ENCODE peak calls at places on chromosomes 16 and 17, in five cellular contexts. D, B, T, P and I are unnamed samples.

GRCh38 chr16:61858996-61859395 is 177.2 kb downstream of the CDH8 start:
- DNase-seq in D (no peak), P (no peak), T (no peak), B (peak; percentile 53), I (no peak)

GRCh38 chr17:78113804-78114785 is 14.5 kb downstream of the TMC6 start:
- DNase-seq in B (no peak), P (no peak), T (no peak), D (no peak), I (no peak)

GRCh38 chr16:56226840-56227525 is 35.7 kb downstream of the GNAO1 start:
- DNase-seq in P (no peak), B (no peak), T (no peak), D (no peak), I (no peak)

GRCh38 chr17:7045492-7046126 is 1.7 kb upstream of the SLC16A11 start:
- DNase-seq in D (no peak), B (peak; percentile 71), P (no peak), T (no peak), I (peak; percentile 76)

GRCh38 chr17:7383742-7384488 is 3.0 kb downstream of the TNK1 start:
- DNase-seq in D (peak; percentile 70), P (no peak), T (no peak), B (peak; percentile 46), I (peak; percentile 91)

GRCh38 chr16:87850009-87851006 is 19.0 kb downstream of the SLC7A5 start:
- DNase-seq in B (peak; percentile 22), D (peak; percentile 75), P (no peak), T (no peak), I (peak; percentile 82)

GRCh38 chr16:53598513-53599266 is 95.7 kb upstream of the AKTIP start:
- DNase-seq in P (no peak), B (no peak), D (no peak), T (no peak), I (no peak)

GRCh38 chr17:78965369-78965982 is 14.2 kb downstream of the LGALS3BP start:
- DNase-seq in T (no peak), P (no peak), B (no peak), D (no peak), I (no peak)

GRCh38 chr17:79115487-79115886 is 40.9 kb downstream of the ENGASE start:
- DNase-seq in D (no peak), B (no peak), P (no peak), T (no peak), I (no peak)

GRCh38 chr16:19705843-19706242 is 12.2 kb downstream of the KNOP1 start:
- DNase-seq in D (no peak), B (no peak), P (no peak), T (no peak), I (no peak)

GRCh38 chr17:49494937-49495841 is at the start of gene NGFR:
- DNase-seq in T (no peak), P (no peak), B (peak; percentile 45), D (peak; percentile 25), I (peak; percentile 76)

GRCh38 chr16:4261557-4262172 is 11.2 kb downstream of the TFAP4 start:
- DNase-seq in T (peak; percentile 39), B (peak; percentile 14), P (no peak), D (no peak), I (peak; percentile 86)

GRCh38 chr16:28836761-28837064 is 9.4 kb downstream of the TUFM start:
- DNase-seq in B (no peak), D (no peak), P (no peak), T (no peak), I (no peak)

GRCh38 chr17:80913928-80914821 is 77.5 kb upstream of the CHMP6 start:
- DNase-seq in D (no peak), P (no peak), B (no peak), T (no peak), I (no peak)

GRCh38 chr16:10918294-10919002 is 23.8 kb downstream of the DEXI start:
- DNase-seq in B (peak; percentile 88), P (peak; percentile 99), T (peak; percentile 94), D (peak; percentile 73), I (peak; percentile 96)

GRCh38 chr16:58501242-58502131 is 1.5 kb downstream of the NDRG4 start:
- DNase-seq in T (no peak), P (no peak), B (peak; percentile 16), D (peak; percentile 19), I (peak; percentile 92)

GRCh38 chr17:66803474-66803951 is 31.4 kb upstream of the CACNG5 start:
- DNase-seq in P (no peak), B (no peak), D (no peak), T (no peak), I (peak; percentile 69)

GRCh38 chr17:64575431-64575830 is 68.7 kb downstream of the CEP95 start:
- DNase-seq in T (no peak), P (no peak), D (no peak), B (peak; percentile 8), I (no peak)

GRCh38 chr16:53714080-53715050 is 10.4 kb downstream of the FTO start:
- DNase-seq in T (peak; percentile 33), B (no peak), D (no peak), P (peak; percentile 51), I (peak; percentile 12)

GRCh38 chr17:44595216-44595775 is 38.0 kb downstream of the FZD2 start:
- DNase-seq in T (no peak), P (no peak), D (no peak), B (no peak), I (no peak)

GRCh38 chr17:59769891-59770290 is 62.4 kb downstream of the VMP1 start:
- DNase-seq in T (no peak), B (peak; percentile 62), P (no peak), D (no peak), I (no peak)

GRCh38 chr17:47802341-47803022 is 19.1 kb downstream of the OSBPL7 start:
- DNase-seq in T (no peak), D (peak; percentile 45), B (peak; percentile 20), P (no peak), I (peak; percentile 91)

GRCh38 chr16:8858994-8859912 is 9.6 kb downstream of the CARHSP1 start:
- DNase-seq in T (no peak), B (no peak), P (no peak), D (no peak), I (no peak)

GRCh38 chr17:57732062-57732461 is 13.0 kb downstream of the CCDC182 start:
- DNase-seq in T (no peak), B (no peak), P (no peak), D (no peak), I (no peak)

GRCh38 chr16:8489580-8489979 is 100.7 kb downstream of the TMEM114 start:
- DNase-seq in D (no peak), P (no peak), T (no peak), B (no peak), I (no peak)

GRCh38 chr17:64537488-64537887 is 30.7 kb downstream of the CEP95 start:
- DNase-seq in P (no peak), D (no peak), T (no peak), B (no peak), I (no peak)

GRCh38 chr16:81401035-81401950 is 43.3 kb upstream of the CMIP start:
- DNase-seq in T (peak; percentile 50), D (no peak), B (peak; percentile 73), P (no peak), I (no peak)

GRCh38 chr16:22027633-22028032 is 19.7 kb downstream of the MOSMO start:
- DNase-seq in B (no peak), P (no peak), T (no peak), D (no peak), I (no peak)

GRCh38 chr17:79365836-79366831 is 244.7 kb downstream of the RBFOX3 start:
- DNase-seq in D (no peak), P (no peak), T (no peak), B (no peak), I (no peak)

GRCh38 chr17:43723697-43724359 is 34.8 kb downstream of the SOST start:
- DNase-seq in B (peak; percentile 62), P (peak; percentile 38), D (no peak), T (no peak), I (no peak)

GRCh38 chr16:50839920-50840729 is 98.2 kb downstream of the CYLD start:
- DNase-seq in P (no peak), D (no peak), T (no peak), B (no peak), I (peak; percentile 31)

GRCh38 chr17:72139213-72139612 is 18.4 kb downstream of the SOX9 start:
- DNase-seq in T (no peak), D (no peak), B (peak; percentile 79), P (no peak), I (no peak)

GRCh38 chr17:42221886-42222745 is 27.8 kb upstream of the GHDC start:
- DNase-seq in D (peak; percentile 47), P (no peak), B (peak; percentile 32), T (no peak), I (peak; percentile 83)

GRCh38 chr17:41496803-41497484 is 7.2 kb upstream of the KRT36 start:
- DNase-seq in T (no peak), B (peak; percentile 84), P (peak; percentile 58), D (peak; percentile 24), I (peak; percentile 86)

GRCh38 chr16:55328611-55329569 is 4.9 kb downstream of the IRX6 start:
- DNase-seq in P (no peak), T (no peak), D (no peak), B (no peak), I (peak; percentile 62)

GRCh38 chr16:74747716-74748041 is 26.9 kb downstream of the FA2H start:
- DNase-seq in B (no peak), D (no peak), T (no peak), P (no peak), I (no peak)

GRCh38 chr17:13128676-13129075 is 110.8 kb upstream of the ELAC2 start:
- DNase-seq in P (no peak), T (no peak), B (no peak), D (no peak), I (no peak)

GRCh38 chr17:74160656-74161500 is 42.6 kb upstream of the RPL38 start:
- DNase-seq in P (no peak), D (no peak), T (no peak), B (no peak), I (no peak)

GRCh38 chr17:9666461-9667050 is 21.2 kb downstream of the USP43 start:
- DNase-seq in B (no peak), P (no peak), D (no peak), T (no peak), I (no peak)
- H3K27me3 ChIP-seq in B (no peaks in the 10 kb centered on the region), P (peaks cover 4% of the 10 kb centered on the region), D (peaks cover 4% of the 10 kb centered on the region), T (no peaks in the 10 kb centered on the region), I (no peaks in the 10 kb centered on the region)

GRCh38 chr16:13660807-13661206 is 259.1 kb upstream of the ERCC4 start:
- DNase-seq in T (no peak), P (no peak), B (no peak), D (no peak), I (peak; percentile 5)
- H3K27me3 ChIP-seq in T (no peaks in the 10 kb centered on the region), P (no peaks in the 10 kb centered on the region), B (no peaks in the 10 kb centered on the region), D (no peaks in the 10 kb centered on the region), I (no peaks in the 10 kb centered on the region)

GRCh38 chr17:10757067-10757466 is 27.2 kb upstream of the TMEM220 start:
- DNase-seq in P (no peak), D (no peak), T (no peak), B (no peak), I (no peak)
- H3K27me3 ChIP-seq in P (no peaks in the 10 kb centered on the region), D (no peaks in the 10 kb centered on the region), T (no peaks in the 10 kb centered on the region), B (no peaks in the 10 kb centered on the region), I (no peaks in the 10 kb centered on the region)

DNA sequence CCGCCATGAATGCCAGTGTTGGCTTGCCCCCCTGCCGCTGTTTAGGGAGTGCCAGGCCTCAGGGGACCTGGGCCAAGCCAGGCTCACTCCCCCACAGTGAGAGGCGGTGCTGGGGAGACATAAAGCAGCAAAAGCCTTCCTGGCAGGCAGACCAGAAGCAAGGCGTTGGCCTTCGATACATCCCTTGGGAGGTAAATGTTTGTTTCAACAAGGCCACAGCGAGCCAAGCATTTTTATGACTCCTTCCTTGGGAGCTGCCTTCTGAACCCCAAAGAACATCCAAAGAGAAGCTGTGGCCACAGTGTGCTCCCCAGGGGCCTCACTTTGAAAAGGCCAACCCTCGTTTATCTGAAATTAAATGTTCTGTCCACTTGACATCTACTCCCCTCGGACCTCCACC is 119.7 kb upstream of the CIBAR2 start:
- DNase-seq in B (no peak), P (no peak), T (peak; percentile 64), D (no peak), I (no peak)
- H3K27me3 ChIP-seq in B (no peaks in the 10 kb centered on the region), P (no peaks in the 10 kb centered on the region), T (no peaks in the 10 kb centered on the region), D (peaks cover 24% of the 10 kb centered on the region), I (no peaks in the 10 kb centered on the region)

GRCh38 chr16:86314402-86315025 is 195.8 kb upstream of the FOXF1 start:
- DNase-seq in B (no peak), D (no peak), P (no peak), T (no peak), I (no peak)
- H3K27me3 ChIP-seq in B (no peaks in the 10 kb centered on the region), D (peaks cover 3% of the 10 kb centered on the region), P (peaks cover 42% of the 10 kb centered on the region), T (peaks cover 3% of the 10 kb centered on the region), I (no peaks in the 10 kb centered on the region)